ENCODE peak calls at places on chromosome 15, in four cellular contexts. Q is transverse colon, H is uterus, U is GM23338. X is an unnamed sample. For H3K36me3, the result is how much of the 10 kb centered on the place peaks cover.

GRCh38 chr15:60804986-60805949 is 326.3 kb upstream of the ICE2 start:
- DNase-seq in Q (no peak), H (no peak), U (peak), X (no peak)

GRCh38 chr15:74400915-74401757 is 32.6 kb downstream of the SEMA7A start:
- DNase-seq in Q (no peak), H (no peak), U (no peak), X (no peak)

GRCh38 chr15:75646944-75647364 is 758 bp upstream of the SNX33 start:
- DNase-seq in Q (peak), H (no peak), U (peak), X (peak)

GRCh38 chr15:60994842-60995495 is 234.1 kb downstream of the RORA start:
- DNase-seq in Q (peak), H (peak), U (no peak), X (no peak)

GRCh38 chr15:74384566-74385441 is 17.4 kb upstream of the CYP11A1 start:
- DNase-seq in Q (peak), H (no peak), U (no peak), X (no peak)

GRCh38 chr15:76345880-76346665 is 9.5 kb downstream of the ISL2 start:
- DNase-seq in Q (peak), H (no peak), U (peak), X (no peak)

GRCh38 chr15:25243800-25244097 is 195.1 kb downstream of the UBE3A start:
- DNase-seq in Q (peak), H (peak), U (no peak), X (no peak)

GRCh38 chr15:52788099-52788986 is 1.8 kb downstream of the ONECUT1 start:
- DNase-seq in Q (no peak), H (no peak), U (peak), X (no peak)

GRCh38 chr15:73862276-73862675 is 11.1 kb upstream of the TBC1D21 start:
- DNase-seq in Q (no peak), H (no peak), U (peak), X (no peak)

GRCh38 chr15:92226020-92226612 is 167.6 kb upstream of the ST8SIA2 start:
- DNase-seq in Q (no peak), H (no peak), U (peak), X (no peak)

GRCh38 chr15:29141206-29141907 is 128.3 kb downstream of the NSMCE3 start:
- DNase-seq in Q (no peak), H (no peak), U (no peak), X (no peak)

GRCh38 chr15:29430124-29430523 is 160.5 kb upstream of the NSMCE3 start:
- DNase-seq in Q (no peak), H (no peak), U (no peak), X (no peak)

GRCh38 chr15:24865300-24865699 is 89.5 kb upstream of the SNRPN start:
- DNase-seq in Q (no peak), H (no peak), U (no peak), X (no peak)

GRCh38 chr15:38367476-38367875 is 86.5 kb upstream of the FAM98B start:
- DNase-seq in Q (no peak), H (no peak), U (no peak), X (no peak)

GRCh38 chr15:30001592-30001991 is 81.2 kb upstream of the GOLGA8J start:
- DNase-seq in Q (no peak), H (no peak), U (no peak), X (no peak)

GRCh38 chr15:89679221-89679620 is at the start of gene PLIN1:
- DNase-seq in Q (no peak), H (no peak), U (no peak), X (peak)

GRCh38 chr15:38706956-38707355 is 142.3 kb upstream of the RASGRP1 start:
- DNase-seq in Q (no peak), H (no peak), U (no peak), X (no peak)

GRCh38 chr15:80856400-80856799 is 77.2 kb downstream of the CEMIP start:
- DNase-seq in Q (no peak), H (no peak), U (peak), X (no peak)

GRCh38 chr15:64474846-64475245 is 14.5 kb downstream of the ZNF609 start:
- DNase-seq in Q (no peak), H (no peak), U (no peak), X (no peak)

GRCh38 chr15:47504624-47505256 is 212.6 kb upstream of the SEMA6D start:
- DNase-seq in Q (no peak), H (no peak), U (no peak), X (no peak)

DNA sequence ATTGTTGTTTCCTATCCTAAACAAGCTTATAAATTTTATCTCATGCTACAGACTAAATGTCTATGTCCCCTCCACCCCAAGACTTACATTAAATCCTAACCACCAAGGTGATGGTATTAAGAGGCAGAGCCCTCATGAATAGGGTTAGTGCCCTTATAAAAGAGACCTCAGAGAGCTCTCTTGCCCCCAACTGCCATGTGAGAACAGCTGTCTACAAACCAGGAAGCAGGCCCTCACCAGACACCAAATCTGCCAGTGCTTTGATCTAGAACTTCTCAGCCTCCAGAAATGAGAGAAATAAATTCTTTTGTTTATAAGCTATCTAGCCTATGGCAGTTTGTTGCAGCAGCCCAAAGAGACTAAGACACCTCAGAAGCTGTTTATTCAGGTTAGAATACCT is 58.5 kb downstream of the TP53BP1 start:
- DNase-seq in Q (no peak), H (no peak), U (no peak), X (no peak)
- H3K36me3 ChIP-seq in Q (under half), H (under half), U (under half), X (half or more)

GRCh38 chr15:42974202-42974862 is 53.8 kb upstream of the TTBK2 start:
- DNase-seq in Q (no peak), H (no peak), U (no peak), X (no peak)

GRCh38 chr15:42973114-42973513 is 52.5 kb upstream of the TTBK2 start:
- DNase-seq in Q (no peak), H (no peak), U (no peak), X (no peak)

GRCh38 chr15:42971830-42972229 is 51.3 kb upstream of the TTBK2 start:
- DNase-seq in Q (no peak), H (no peak), U (no peak), X (no peak)
- H3K36me3 ChIP-seq in Q (under half), H (under half), U (under half), X (half or more)

GRCh38 chr15:35838422-35839150 is 292.6 kb upstream of the DPH6 start:
- DNase-seq in Q (no peak), H (no peak), U (peak), X (no peak)

GRCh38 chr15:35843453-35843852 is 297.5 kb upstream of the DPH6 start:
- DNase-seq in Q (no peak), H (no peak), U (no peak), X (no peak)

GRCh38 chr15:35842631-35843030 is 296.7 kb upstream of the DPH6 start:
- DNase-seq in Q (no peak), H (no peak), U (no peak), X (no peak)
- H3K36me3 ChIP-seq in Q (under half), H (under half), U (under half), X (under half)

DNA sequence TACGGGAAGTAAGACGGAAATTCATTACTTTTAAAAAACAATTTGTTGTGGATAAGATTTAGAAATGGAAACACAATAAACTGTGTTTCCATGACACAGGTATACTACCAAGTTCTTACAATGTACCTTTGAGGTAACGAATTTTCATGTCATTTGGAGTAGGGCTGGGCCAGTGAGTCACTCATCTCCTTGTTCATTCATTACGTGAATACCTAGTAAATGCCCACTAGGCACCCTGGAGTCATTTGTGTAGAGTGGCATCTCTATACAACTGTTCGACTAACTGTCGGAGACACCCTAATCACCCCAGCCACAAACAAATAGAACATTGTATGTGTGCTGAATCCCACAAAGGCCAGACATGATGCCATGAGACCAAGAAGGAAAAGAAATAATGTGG is 94.8 kb downstream of the IGF1R start:
- DNase-seq in Q (no peak), H (no peak), U (no peak), X (no peak)
- H3K36me3 ChIP-seq in Q (under half), H (under half), U (under half), X (under half)

GRCh38 chr15:51388726-51389125 is 47.3 kb downstream of the GLDN start:
- DNase-seq in Q (no peak), H (no peak), U (no peak), X (no peak)
- H3K36me3 ChIP-seq in Q (under half), H (under half), U (under half), X (under half)

DNA sequence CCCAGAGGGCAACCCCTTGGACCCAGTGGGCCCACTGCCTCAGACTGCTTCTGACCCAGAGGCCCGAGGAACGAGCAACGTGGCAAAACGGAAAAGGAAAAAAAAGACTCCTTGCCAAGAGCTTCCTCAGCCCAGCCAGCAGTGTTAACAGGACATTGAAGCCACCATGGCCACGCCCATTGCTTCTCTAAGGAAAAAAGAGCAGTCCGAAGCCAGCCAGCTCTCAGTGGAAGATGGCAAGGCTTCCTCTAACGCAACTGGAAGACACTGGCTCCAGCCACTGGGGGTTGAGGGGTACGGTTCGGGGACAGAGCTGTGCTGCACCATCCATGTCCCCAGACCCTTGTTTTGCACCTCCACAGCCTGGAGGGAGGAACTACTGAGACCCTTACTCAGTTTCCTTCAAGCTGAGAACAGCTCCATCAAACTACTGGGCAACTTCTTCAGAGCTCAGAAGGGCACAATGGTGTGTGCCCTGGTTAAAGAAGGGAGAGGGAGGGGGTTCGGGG is 10.7 kb downstream of the BMF start:
- DNase-seq in Q (peak), H (peak), U (peak), X (peak)
- H3K36me3 ChIP-seq in Q (under half), H (under half), U (under half), X (under half)

GRCh38 chr15:59676565-59676964 is 12.6 kb downstream of the BNIP2 start:
- DNase-seq in Q (no peak), H (no peak), U (no peak), X (no peak)

GRCh38 chr15:59680346-59680745 is 8.8 kb downstream of the BNIP2 start:
- DNase-seq in Q (no peak), H (no peak), U (no peak), X (no peak)

GRCh38 chr15:59678620-59679019 is 10.5 kb downstream of the BNIP2 start:
- DNase-seq in Q (no peak), H (no peak), U (no peak), X (no peak)

GRCh38 chr15:59680870-59681269 is 8.2 kb downstream of the BNIP2 start:
- DNase-seq in Q (no peak), H (no peak), U (no peak), X (no peak)

DNA sequence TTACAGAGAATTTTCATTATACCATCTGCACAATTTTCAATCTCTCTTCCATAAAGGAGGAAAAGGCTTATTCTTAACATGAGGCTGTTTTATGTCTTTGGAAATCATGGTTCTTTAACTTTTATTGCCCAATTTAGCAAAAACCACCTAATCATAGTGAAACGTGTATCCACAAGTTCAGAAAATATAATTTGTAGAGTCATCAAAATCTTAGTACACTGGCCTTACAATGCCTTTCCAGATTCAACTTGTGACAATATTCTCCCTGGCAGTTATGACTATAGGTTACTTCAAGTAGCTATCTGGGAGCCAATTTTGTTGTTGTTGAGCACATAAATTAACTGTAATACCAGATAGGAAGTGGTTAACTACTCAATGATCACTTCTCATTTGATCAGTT is 10.9 kb downstream of the BNIP2 start:
- DNase-seq in Q (no peak), H (no peak), U (no peak), X (no peak)
- H3K36me3 ChIP-seq in Q (under half), H (under half), U (half or more), X (half or more)

GRCh38 chr15:43463998-43464397 is 29.0 kb downstream of the TP53BP1 start:
- DNase-seq in Q (no peak), H (no peak), U (no peak), X (no peak)
- H3K36me3 ChIP-seq in Q (under half), H (under half), U (under half), X (half or more)

GRCh38 chr15:68186671-68187397 is 18.3 kb downstream of the CALML4 start:
- DNase-seq in Q (no peak), H (no peak), U (no peak), X (no peak)
- H3K36me3 ChIP-seq in Q (under half), H (under half), U (under half), X (half or more)

GRCh38 chr15:42591238-42591936 is 16.0 kb downstream of the STARD9 start:
- DNase-seq in Q (no peak), H (no peak), U (peak), X (no peak)

GRCh38 chr15:42590619-42591237 is 15.3 kb downstream of the STARD9 start:
- DNase-seq in Q (no peak), H (no peak), U (no peak), X (no peak)

GRCh38 chr15:42593143-42593542 is 17.7 kb downstream of the STARD9 start:
- DNase-seq in Q (peak), H (peak), U (no peak), X (peak)

DNA sequence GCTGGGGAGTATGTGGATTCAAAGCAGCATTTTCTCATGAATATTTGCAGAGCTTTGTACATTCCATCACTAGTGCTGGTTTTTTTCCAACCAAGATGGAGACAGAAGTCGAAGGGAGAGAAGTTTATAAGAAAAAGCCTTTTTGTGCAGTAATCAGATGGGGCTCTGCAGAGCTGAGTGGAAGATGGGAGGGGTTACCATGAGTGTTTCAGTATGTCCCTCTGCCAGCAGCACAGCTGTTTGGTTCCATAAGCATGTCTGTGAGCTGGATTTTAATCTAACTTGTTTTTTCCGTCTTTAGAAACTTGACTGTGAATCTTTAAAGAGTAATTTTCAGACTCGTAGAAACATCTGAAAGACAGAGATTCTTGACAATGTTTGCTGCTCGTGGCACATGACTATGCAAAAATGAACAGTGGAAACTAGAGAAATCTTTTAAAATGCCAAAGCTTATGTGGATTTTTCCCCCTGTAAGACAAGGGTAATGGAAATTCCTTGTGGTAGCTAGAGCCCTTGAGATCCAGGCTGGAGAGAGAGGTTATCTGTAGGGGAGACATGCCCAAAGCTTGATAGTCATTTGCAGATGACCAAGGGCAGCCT is 20.3 kb downstream of the STARD9 start:
- DNase-seq in Q (no peak), H (no peak), U (no peak), X (no peak)
- H3K36me3 ChIP-seq in Q (under half), H (under half), U (under half), X (under half)

X was measured in SJSA1.